ENCODE peak calls at places on chromosome 17, in ten cellular contexts. One of them, this sample, is unnamed.

GRCh38 chr17:13646411-13646810 is 44.7 kb upstream of the HS3ST3A1 start:
- DNase-seq in SK-N-SH: no peak
- DNase-seq in GM23248: peak
- DNase-seq in lung: no peak
- DNase-seq in naive thymus-derived CD4-positive, alpha-beta T cell: no peak
- DNase-seq in neural progenitor cell: no peak
- DNase-seq in AG04450: no peak
- DNase-seq in transverse colon: no peak
- DNase-seq in MM.1S: no peak
- DNase-seq in iPS DF 6.9: no peak
- DNase-seq in this sample: no peak

GRCh38 chr17:15351925-15352324 is 10.5 kb upstream of the TEKT3 start:
- DNase-seq in GM23248: peak
- DNase-seq in naive thymus-derived CD4-positive, alpha-beta T cell: no peak
- DNase-seq in transverse colon: peak
- DNase-seq in lung: no peak
- DNase-seq in neural progenitor cell: no peak
- DNase-seq in AG04450: peak
- DNase-seq in MM.1S: no peak
- DNase-seq in SK-N-SH: no peak
- DNase-seq in iPS DF 6.9: no peak
- DNase-seq in this sample: no peak

GRCh38 chr17:67649891-67650290 is 67.8 kb upstream of the NOL11 start:
- DNase-seq in neural progenitor cell: no peak
- DNase-seq in lung: no peak
- DNase-seq in transverse colon: no peak
- DNase-seq in naive thymus-derived CD4-positive, alpha-beta T cell: no peak
- DNase-seq in GM23248: no peak
- DNase-seq in AG04450: no peak
- DNase-seq in iPS DF 6.9: no peak
- DNase-seq in MM.1S: peak
- DNase-seq in SK-N-SH: no peak
- DNase-seq in this sample: no peak

GRCh38 chr17:488993-489757 is 136.6 kb upstream of the RPH3AL start:
- DNase-seq in MM.1S: no peak
- DNase-seq in transverse colon: no peak
- DNase-seq in lung: no peak
- DNase-seq in iPS DF 6.9: no peak
- DNase-seq in AG04450: no peak
- DNase-seq in GM23248: peak
- DNase-seq in neural progenitor cell: peak
- DNase-seq in SK-N-SH: peak
- DNase-seq in naive thymus-derived CD4-positive, alpha-beta T cell: peak
- DNase-seq in this sample: no peak

GRCh38 chr17:38885728-38886642 is 16.1 kb downstream of the LASP1 start:
- DNase-seq in lung: no peak
- DNase-seq in naive thymus-derived CD4-positive, alpha-beta T cell: no peak
- DNase-seq in GM23248: peak
- DNase-seq in AG04450: no peak
- DNase-seq in neural progenitor cell: peak
- DNase-seq in MM.1S: no peak
- DNase-seq in transverse colon: no peak
- DNase-seq in iPS DF 6.9: no peak
- DNase-seq in SK-N-SH: peak
- DNase-seq in this sample: no peak

GRCh38 chr17:44417553-44417952 is 28.1 kb upstream of the ITGA2B start:
- DNase-seq in lung: no peak
- DNase-seq in MM.1S: no peak
- DNase-seq in SK-N-SH: no peak
- DNase-seq in AG04450: peak
- DNase-seq in transverse colon: no peak
- DNase-seq in iPS DF 6.9: no peak
- DNase-seq in naive thymus-derived CD4-positive, alpha-beta T cell: no peak
- DNase-seq in neural progenitor cell: no peak
- DNase-seq in GM23248: peak
- DNase-seq in this sample: no peak

GRCh38 chr17:55067697-55068439 is 99.3 kb downstream of the STXBP4 start:
- DNase-seq in GM23248: peak
- DNase-seq in SK-N-SH: no peak
- DNase-seq in lung: no peak
- DNase-seq in neural progenitor cell: no peak
- DNase-seq in transverse colon: no peak
- DNase-seq in naive thymus-derived CD4-positive, alpha-beta T cell: no peak
- DNase-seq in iPS DF 6.9: no peak
- DNase-seq in AG04450: no peak
- DNase-seq in MM.1S: no peak
- DNase-seq in this sample: no peak

GRCh38 chr17:5418858-5419355 is 555 bp downstream of the NUP88 start:
- DNase-seq in naive thymus-derived CD4-positive, alpha-beta T cell: peak
- DNase-seq in AG04450: no peak
- DNase-seq in MM.1S: peak
- DNase-seq in neural progenitor cell: no peak
- DNase-seq in iPS DF 6.9: no peak
- DNase-seq in GM23248: peak
- DNase-seq in transverse colon: peak
- DNase-seq in SK-N-SH: no peak
- DNase-seq in lung: peak
- DNase-seq in this sample: peak

GRCh38 chr17:40530988-40531971 is 29.9 kb upstream of the TNS4 start:
- DNase-seq in lung: no peak
- DNase-seq in GM23248: no peak
- DNase-seq in SK-N-SH: no peak
- DNase-seq in AG04450: no peak
- DNase-seq in naive thymus-derived CD4-positive, alpha-beta T cell: peak
- DNase-seq in transverse colon: no peak
- DNase-seq in neural progenitor cell: no peak
- DNase-seq in iPS DF 6.9: no peak
- DNase-seq in MM.1S: peak
- DNase-seq in this sample: no peak

GRCh38 chr17:61474235-61474927 is 22.2 kb downstream of the TBX4 start:
- DNase-seq in SK-N-SH: no peak
- DNase-seq in lung: no peak
- DNase-seq in neural progenitor cell: no peak
- DNase-seq in GM23248: peak
- DNase-seq in AG04450: no peak
- DNase-seq in iPS DF 6.9: no peak
- DNase-seq in MM.1S: no peak
- DNase-seq in transverse colon: no peak
- DNase-seq in naive thymus-derived CD4-positive, alpha-beta T cell: no peak
- DNase-seq in this sample: no peak

GRCh38 chr17:19645608-19646250 is 2.8 kb upstream of the ALDH3A2 start:
- DNase-seq in AG04450: no peak
- DNase-seq in naive thymus-derived CD4-positive, alpha-beta T cell: peak
- DNase-seq in MM.1S: peak
- DNase-seq in neural progenitor cell: peak
- DNase-seq in lung: no peak
- DNase-seq in transverse colon: peak
- DNase-seq in GM23248: peak
- DNase-seq in SK-N-SH: peak
- DNase-seq in iPS DF 6.9: peak
- DNase-seq in this sample: no peak

GRCh38 chr17:59372138-59372751 is 40.8 kb downstream of the YPEL2 start:
- DNase-seq in naive thymus-derived CD4-positive, alpha-beta T cell: no peak
- DNase-seq in SK-N-SH: no peak
- DNase-seq in MM.1S: peak
- DNase-seq in GM23248: peak
- DNase-seq in neural progenitor cell: no peak
- DNase-seq in iPS DF 6.9: no peak
- DNase-seq in lung: peak
- DNase-seq in AG04450: no peak
- DNase-seq in transverse colon: peak
- DNase-seq in this sample: peak

GRCh38 chr17:69637399-69638165 is 223.1 kb downstream of the MAP2K6 start:
- DNase-seq in MM.1S: no peak
- DNase-seq in neural progenitor cell: peak
- DNase-seq in naive thymus-derived CD4-positive, alpha-beta T cell: no peak
- DNase-seq in SK-N-SH: no peak
- DNase-seq in AG04450: peak
- DNase-seq in lung: no peak
- DNase-seq in transverse colon: no peak
- DNase-seq in GM23248: peak
- DNase-seq in iPS DF 6.9: no peak
- DNase-seq in this sample: no peak

DNA sequence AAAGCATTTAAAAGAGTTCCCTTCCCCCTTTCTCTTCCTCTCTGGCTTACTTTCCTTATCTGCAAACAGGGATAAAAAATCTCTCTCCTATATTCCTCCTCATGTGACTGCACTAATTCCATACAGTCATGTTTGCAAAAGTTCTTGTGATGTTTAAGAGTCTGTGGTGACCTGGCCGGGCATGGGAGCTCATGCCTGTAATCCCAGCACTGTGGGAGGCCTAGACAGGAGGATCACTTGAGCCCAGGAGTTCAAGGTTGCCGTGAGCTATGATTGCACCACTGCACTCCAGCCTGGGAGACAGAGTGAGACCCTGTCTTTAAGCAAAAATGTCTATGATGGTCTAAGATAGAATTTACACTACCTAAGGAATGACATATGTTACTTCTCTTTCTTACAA is 19.6 kb downstream of the NOG start:
- DNase-seq in neural progenitor cell: no peak
- DNase-seq in lung: no peak
- DNase-seq in GM23248: no peak
- DNase-seq in SK-N-SH: no peak
- DNase-seq in AG04450: no peak
- DNase-seq in MM.1S: no peak
- DNase-seq in iPS DF 6.9: no peak
- DNase-seq in transverse colon: no peak
- DNase-seq in naive thymus-derived CD4-positive, alpha-beta T cell: no peak
- DNase-seq in this sample: no peak
- H3K4me3 ChIP-seq in neural progenitor cell: no peak
- H3K4me3 ChIP-seq in lung: no peak
- H3K4me3 ChIP-seq in GM23248: no peak
- H3K4me3 ChIP-seq in SK-N-SH: no peak
- H3K4me3 ChIP-seq in AG04450: no peak
- H3K4me3 ChIP-seq in MM.1S: no peak
- H3K4me3 ChIP-seq in iPS DF 6.9: no peak
- H3K4me3 ChIP-seq in transverse colon: no peak
- H3K4me3 ChIP-seq in naive thymus-derived CD4-positive, alpha-beta T cell: no peak
- H3K4me3 ChIP-seq in this sample: no peak

GRCh38 chr17:74893936-74894671 is 671 bp upstream of the FADS6 start:
- DNase-seq in naive thymus-derived CD4-positive, alpha-beta T cell: no peak
- DNase-seq in transverse colon: no peak
- DNase-seq in SK-N-SH: no peak
- DNase-seq in MM.1S: no peak
- DNase-seq in AG04450: no peak
- DNase-seq in GM23248: no peak
- DNase-seq in neural progenitor cell: no peak
- DNase-seq in lung: no peak
- DNase-seq in iPS DF 6.9: no peak
- DNase-seq in this sample: no peak
- H3K27ac ChIP-seq in naive thymus-derived CD4-positive, alpha-beta T cell: no peak
- H3K27ac ChIP-seq in transverse colon: no peak
- H3K27ac ChIP-seq in SK-N-SH: no peak
- H3K27ac ChIP-seq in MM.1S: no peak
- H3K27ac ChIP-seq in AG04450: no peak
- H3K27ac ChIP-seq in GM23248: no peak
- H3K27ac ChIP-seq in neural progenitor cell: no peak
- H3K27ac ChIP-seq in lung: no peak
- H3K27ac ChIP-seq in iPS DF 6.9: no peak
- H3K27ac ChIP-seq in this sample: no peak

DNA sequence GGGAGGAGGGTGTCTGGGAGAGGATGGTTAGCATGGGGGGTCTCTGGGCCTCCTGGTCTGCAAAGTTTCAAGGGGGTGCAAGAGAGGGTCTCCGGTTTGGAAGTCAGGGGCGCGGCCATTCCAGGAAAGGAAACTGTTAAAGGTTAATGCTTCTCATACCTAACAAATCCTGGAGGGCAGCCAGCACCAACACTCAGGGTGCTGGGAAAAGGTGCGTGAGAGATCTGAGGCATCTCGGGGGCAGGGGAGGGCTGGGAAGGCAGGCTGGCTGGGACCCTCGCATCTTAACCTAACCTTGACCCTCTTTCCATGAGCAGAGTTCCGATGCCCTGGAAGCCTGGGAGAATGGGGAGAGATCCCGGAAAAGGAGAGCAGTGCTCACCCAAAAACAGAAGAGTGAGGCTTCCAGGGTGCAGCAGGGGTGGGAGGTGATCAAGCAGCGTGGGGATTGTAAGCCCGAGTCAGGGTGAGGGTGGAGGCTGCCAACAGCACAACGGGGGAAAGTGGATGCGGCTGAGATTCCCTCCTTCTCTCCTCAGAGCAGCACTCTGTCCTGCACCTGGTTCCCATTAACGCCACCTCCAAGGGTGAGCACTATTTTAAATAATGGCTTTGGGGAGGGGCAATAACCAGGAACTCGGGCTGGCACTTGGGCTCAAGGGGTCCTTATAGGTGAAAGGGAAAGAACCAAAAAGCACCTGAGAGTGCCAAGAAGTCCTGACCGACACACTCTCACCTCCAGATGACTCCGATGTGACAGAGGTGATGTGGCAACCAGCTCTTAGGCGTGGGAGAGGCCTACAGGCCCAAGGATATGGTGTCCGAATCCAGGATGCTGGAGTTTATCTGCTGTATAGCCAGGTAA is 989 bp downstream of the TNFSF13 start:
- DNase-seq in SK-N-SH: no peak
- DNase-seq in naive thymus-derived CD4-positive, alpha-beta T cell: no peak
- DNase-seq in MM.1S: no peak
- DNase-seq in AG04450: no peak
- DNase-seq in GM23248: no peak
- DNase-seq in neural progenitor cell: no peak
- DNase-seq in iPS DF 6.9: no peak
- DNase-seq in transverse colon: peak
- DNase-seq in lung: peak
- DNase-seq in this sample: peak
- H3K4me3 ChIP-seq in SK-N-SH: no peak
- H3K4me3 ChIP-seq in naive thymus-derived CD4-positive, alpha-beta T cell: no peak
- H3K4me3 ChIP-seq in MM.1S: no peak
- H3K4me3 ChIP-seq in AG04450: no peak
- H3K4me3 ChIP-seq in GM23248: no peak
- H3K4me3 ChIP-seq in neural progenitor cell: no peak
- H3K4me3 ChIP-seq in iPS DF 6.9: no peak
- H3K4me3 ChIP-seq in transverse colon: peak
- H3K4me3 ChIP-seq in lung: peak
- H3K4me3 ChIP-seq in this sample: peak

DNA sequence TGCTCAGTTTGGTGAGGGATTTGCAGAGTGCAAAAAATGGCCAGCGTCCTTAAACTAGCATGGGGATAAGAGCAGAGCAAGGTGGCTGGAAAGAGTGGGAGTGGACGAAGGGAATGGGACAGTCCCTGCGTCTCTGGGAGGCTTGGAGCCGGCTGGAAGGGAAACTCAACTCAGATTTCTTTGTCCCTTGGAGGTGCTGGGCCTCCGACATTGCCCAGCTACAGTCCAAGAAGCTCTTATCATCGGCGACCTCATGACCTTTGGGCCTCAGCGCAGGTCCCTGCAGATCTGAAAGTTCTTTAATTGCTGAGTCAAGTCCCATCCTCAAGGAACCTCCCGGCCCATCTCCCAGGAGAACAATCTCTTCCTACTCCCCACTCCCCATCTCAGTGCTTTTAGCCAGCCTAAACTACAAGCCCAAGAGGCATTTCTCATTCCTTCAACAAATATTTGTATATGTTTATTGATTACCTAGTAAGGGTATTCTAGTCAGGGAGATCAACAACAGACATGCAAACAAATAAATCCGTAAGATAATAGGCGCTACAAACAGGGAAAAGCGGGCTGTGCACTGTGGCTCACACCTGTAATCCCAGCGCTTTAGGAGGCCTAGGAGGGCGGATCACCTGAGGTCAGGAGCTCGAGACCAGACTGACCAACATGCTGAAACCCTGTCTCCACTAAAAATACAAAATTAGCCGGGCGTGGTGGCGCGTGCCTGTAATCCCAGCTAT is 985 bp upstream of the TMEM107 start:
- DNase-seq in SK-N-SH: no peak
- DNase-seq in neural progenitor cell: peak
- DNase-seq in AG04450: no peak
- DNase-seq in iPS DF 6.9: no peak
- DNase-seq in transverse colon: no peak
- DNase-seq in naive thymus-derived CD4-positive, alpha-beta T cell: no peak
- DNase-seq in GM23248: no peak
- DNase-seq in lung: no peak
- DNase-seq in MM.1S: no peak
- DNase-seq in this sample: no peak
- H3K27ac ChIP-seq in SK-N-SH: peak
- H3K27ac ChIP-seq in neural progenitor cell: no peak
- H3K27ac ChIP-seq in AG04450: peak
- H3K27ac ChIP-seq in iPS DF 6.9: no peak
- H3K27ac ChIP-seq in transverse colon: peak
- H3K27ac ChIP-seq in naive thymus-derived CD4-positive, alpha-beta T cell: peak
- H3K27ac ChIP-seq in GM23248: peak
- H3K27ac ChIP-seq in lung: peak
- H3K27ac ChIP-seq in MM.1S: no peak
- H3K27ac ChIP-seq in this sample: peak

This sample was measured in stomach.